ENCODE peak calls at places on chromosomes 12 and 14, in eight cellular contexts. M is GM12891, B is sigmoid colon, K is transverse colon, H is GM23338, F is spleen, P is endothelial cell of umbilical vein, D is SK-N-SH. R is an unnamed sample.

GRCh38 chr12:41684997-41685396 is 459.7 kb downstream of the GXYLT1 start:
- DNase-seq in K (no peak), F (no peak), H (no peak), P (no peak), D (no peak), B (no peak), M (no peak), R (no peak)

GRCh38 chr12:118059645-118060275 is 1.2 kb downstream of the WSB2 start:
- DNase-seq in P (peak), F (no peak), D (no peak), H (peak), M (no peak), B (no peak), K (no peak), R (no peak)

GRCh38 chr12:83074495-83074894 is 387.8 kb downstream of the TMTC2 start:
- DNase-seq in F (no peak), B (no peak), D (no peak), P (no peak), K (no peak), M (no peak), H (no peak), R (no peak)

GRCh38 chr14:49173765-49174373 is 412.3 kb downstream of the RPS29 start:
- DNase-seq in B (no peak), H (peak), P (peak), K (peak), M (peak), D (peak), F (no peak), R (peak)

GRCh38 chr12:32365473-32366064 is 33.8 kb upstream of the FGD4 start:
- DNase-seq in K (peak), F (no peak), D (peak), H (peak), B (no peak), P (peak), M (peak), R (peak)

GRCh38 chr14:105487449-105487985 is 831 bp downstream of the CRIP1 start:
- DNase-seq in P (no peak), D (no peak), B (no peak), M (no peak), F (peak), K (peak), H (no peak), R (peak)

GRCh38 chr14:75182820-75183219 is 6.4 kb upstream of the TMED10 start:
- DNase-seq in H (no peak), K (no peak), D (no peak), P (no peak), B (no peak), M (no peak), F (no peak), R (no peak)

GRCh38 chr14:78202976-78203375 is 32.8 kb downstream of the NRXN3 start:
- DNase-seq in P (no peak), M (no peak), F (no peak), B (no peak), H (no peak), D (peak), K (no peak), R (no peak)

GRCh38 chr14:24145700-24146621 is at the start of gene PSME2:
- DNase-seq in D (no peak), H (no peak), K (no peak), P (peak), F (no peak), M (no peak), B (no peak), R (no peak)

GRCh38 chr14:71702799-71703198 is 229.4 kb upstream of the RGS6 start:
- DNase-seq in M (no peak), B (no peak), F (no peak), D (no peak), P (peak), H (no peak), K (no peak), R (no peak)

GRCh38 chr12:9796346-9796745 is 30.9 kb upstream of the KLRF1 start:
- DNase-seq in P (no peak), H (no peak), D (no peak), M (no peak), K (no peak), F (no peak), B (no peak), R (no peak)

GRCh38 chr14:56816575-56817391 is 6.5 kb upstream of the OTX2 start:
- DNase-seq in K (no peak), H (peak), M (no peak), P (no peak), B (no peak), D (no peak), F (no peak), R (no peak)

GRCh38 chr12:78209851-78210493 is 379.3 kb downstream of the NAV3 start:
- DNase-seq in D (no peak), K (no peak), M (no peak), B (no peak), F (no peak), P (no peak), H (no peak), R (no peak)

GRCh38 chr14:63323148-63323547 is 4.4 kb upstream of the GPHB5 start:
- DNase-seq in M (no peak), H (peak), B (no peak), K (no peak), D (no peak), F (no peak), P (peak), R (no peak)

GRCh38 chr12:87995581-87996178 is 33.5 kb downstream of the C12orf50 start:
- DNase-seq in H (peak), M (peak), K (peak), D (peak), P (peak), F (no peak), B (no peak), R (peak)

GRCh38 chr14:104556256-104557021 is 23.1 kb upstream of the C14orf180 start:
- DNase-seq in P (no peak), D (no peak), H (no peak), B (peak), M (no peak), F (peak), K (peak), R (no peak)

GRCh38 chr12:46891306-46891705 is 65.5 kb upstream of the SLC38A4 start:
- DNase-seq in F (no peak), D (no peak), M (no peak), P (no peak), B (no peak), K (no peak), H (no peak), R (no peak)

GRCh38 chr12:83954939-83955601 is 957.5 kb downstream of the SLC6A15 start:
- DNase-seq in F (no peak), P (no peak), M (no peak), B (no peak), H (peak), D (no peak), K (no peak), R (no peak)

GRCh38 chr12:79661629-79662028 is 29.1 kb downstream of the PAWR start:
- DNase-seq in M (no peak), P (no peak), H (no peak), B (no peak), K (no peak), D (no peak), F (no peak), R (no peak)

GRCh38 chr12:88896958-88897357 is 316.7 kb upstream of the KITLG start:
- DNase-seq in K (no peak), P (peak), M (no peak), H (no peak), B (no peak), F (no peak), D (no peak), R (no peak)

GRCh38 chr12:103166949-103167348 is 209.5 kb downstream of the ASCL1 start:
- DNase-seq in K (no peak), M (no peak), B (no peak), H (no peak), D (no peak), F (no peak), P (no peak), R (no peak)

GRCh38 chr14:94701854-94702370 is 68.0 kb downstream of the GSC start:
- DNase-seq in B (no peak), H (no peak), D (no peak), K (no peak), M (no peak), P (no peak), F (no peak), R (no peak)

GRCh38 chr12:106498056-106498455 is 84.7 kb upstream of the RFX4 start:
- DNase-seq in B (no peak), P (peak), M (no peak), D (no peak), F (no peak), K (no peak), H (no peak), R (no peak)

GRCh38 chr12:131979606-131980005 is 29.9 kb downstream of the EP400 start:
- DNase-seq in D (no peak), F (no peak), M (no peak), B (no peak), K (no peak), P (no peak), H (no peak), R (no peak)

GRCh38 chr12:85963322-85963721 is 89.2 kb downstream of the NTS start:
- DNase-seq in P (no peak), H (no peak), D (no peak), B (no peak), F (no peak), K (no peak), M (no peak), R (no peak)

GRCh38 chr12:58529897-58530296 is 390.4 kb downstream of the LRIG3 start:
- DNase-seq in M (no peak), H (no peak), P (no peak), K (no peak), B (no peak), F (no peak), D (no peak), R (no peak)

GRCh38 chr12:4251228-4251891 is 22.2 kb upstream of the CCND2 start:
- DNase-seq in B (no peak), D (no peak), P (no peak), K (no peak), M (no peak), F (no peak), H (no peak), R (no peak)

GRCh38 chr14:89399594-89400068 is 17.4 kb downstream of the FOXN3 start:
- DNase-seq in M (no peak), F (no peak), H (peak), K (no peak), P (peak), D (peak), B (peak), R (no peak)

GRCh38 chr12:78146365-78146772 is 315.7 kb downstream of the NAV3 start:
- DNase-seq in P (peak), B (no peak), M (no peak), D (peak), H (peak), F (no peak), K (no peak), R (no peak)

GRCh38 chr12:99670635-99671034 is 23.1 kb downstream of the GARIN6 start:
- DNase-seq in B (no peak), M (no peak), P (no peak), H (peak), D (no peak), K (no peak), F (no peak), R (no peak)

GRCh38 chr14:60116181-60116580 is 24.5 kb downstream of the PCNX4 start:
- DNase-seq in H (no peak), B (no peak), F (no peak), P (no peak), M (no peak), K (no peak), D (no peak), R (no peak)

GRCh38 chr12:2054091-2055018 is 1.6 kb downstream of the CACNA1C start:
- DNase-seq in K (no peak), D (peak), F (no peak), P (no peak), B (peak), H (peak), M (no peak), R (no peak)

GRCh38 chr12:20150835-20151234 is 217.5 kb upstream of the PDE3A start:
- DNase-seq in D (peak), F (no peak), M (no peak), B (no peak), K (no peak), P (peak), H (no peak), R (no peak)

GRCh38 chr12:26821212-26821701 is 11.7 kb downstream of the ITPR2 start:
- DNase-seq in M (no peak), H (no peak), K (no peak), D (no peak), F (no peak), P (peak), B (no peak), R (no peak)

GRCh38 chr14:76964695-76965094 is 63.8 kb downstream of the IRF2BPL start:
- DNase-seq in H (no peak), B (no peak), M (no peak), K (no peak), F (no peak), P (no peak), D (no peak), R (no peak)

GRCh38 chr14:76958975-76959710 is 69.4 kb downstream of the IRF2BPL start:
- DNase-seq in D (peak), K (no peak), P (peak), F (no peak), M (no peak), H (no peak), B (peak), R (no peak)

GRCh38 chr14:76963366-76963765 is 65.1 kb downstream of the IRF2BPL start:
- DNase-seq in D (no peak), P (no peak), H (no peak), B (no peak), K (no peak), M (no peak), F (no peak), R (no peak)

GRCh38 chr14:76962303-76962660 is 66.2 kb downstream of the IRF2BPL start:
- DNase-seq in D (no peak), M (no peak), H (no peak), F (peak), P (no peak), B (no peak), K (no peak), R (no peak)

GRCh38 chr14:76961631-76962302 is 66.7 kb downstream of the IRF2BPL start:
- DNase-seq in M (peak), F (peak), B (peak), D (no peak), P (peak), H (peak), K (peak), R (peak)
- TF ChIP-seq POLR2AphosphoS5 in M (peak), F (peak), B (peak), D (no peak), P (peak), H (peak), K (peak), R (peak)

DNA sequence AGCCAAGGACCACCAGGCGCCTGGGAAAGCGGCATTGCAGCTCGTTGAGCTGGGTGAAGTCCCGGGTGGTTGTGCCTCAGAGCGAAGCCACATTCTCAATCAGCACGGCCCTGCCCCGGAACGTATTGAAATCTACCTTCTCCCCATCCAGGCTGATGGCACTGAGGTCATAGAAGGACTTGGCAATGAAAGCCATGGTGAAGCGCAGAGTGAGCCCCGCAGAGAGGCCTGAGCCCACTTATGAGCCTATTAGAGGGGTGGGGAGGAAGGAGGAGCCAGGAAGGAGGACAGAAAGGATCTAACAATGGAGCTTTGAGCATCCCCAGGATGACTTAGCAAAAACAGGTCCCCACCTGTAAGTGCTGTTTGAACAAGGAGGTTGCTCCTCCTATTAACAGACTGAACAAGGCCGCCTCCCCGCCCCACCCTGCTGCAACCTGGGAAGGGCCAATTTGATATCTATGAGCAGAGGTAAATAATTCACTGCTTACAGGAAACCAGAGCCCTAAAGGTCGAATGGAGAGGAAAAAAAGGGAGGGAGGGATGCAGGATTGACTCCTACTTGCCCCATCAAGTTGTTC is at the start of gene GPX2:
- DNase-seq in H (no peak), P (no peak), D (no peak), K (peak), B (no peak), M (no peak), F (peak), R (peak)
- TF ChIP-seq POLR2AphosphoS5 in H (no peak), P (no peak), D (no peak), K (peak), B (no peak), M (no peak), F (no peak), R (no peak)

GRCh38 chr14:68975667-68976066 is 3.4 kb downstream of the ACTN1 start:
- DNase-seq in M (no peak), P (peak), D (no peak), H (no peak), K (no peak), F (no peak), B (peak), R (no peak)

GRCh38 chr14:68974759-68975347 is 4.2 kb downstream of the ACTN1 start:
- DNase-seq in P (no peak), K (no peak), D (no peak), M (no peak), B (peak), F (no peak), H (no peak), R (no peak)

GRCh38 chr14:68977741-68978549 is 1.2 kb downstream of the ACTN1 start:
- DNase-seq in H (peak), K (peak), F (peak), M (peak), P (peak), B (peak), D (peak), R (peak)

GRCh38 chr14:68977137-68977740 is 1.9 kb downstream of the ACTN1 start:
- DNase-seq in F (peak), K (no peak), B (no peak), P (no peak), D (peak), M (no peak), H (no peak), R (no peak)

GRCh38 chr14:68976160-68977067 is 2.7 kb downstream of the ACTN1 start:
- DNase-seq in P (peak), D (peak), K (peak), B (peak), H (no peak), F (peak), M (no peak), R (no peak)
- TF ChIP-seq POLR2AphosphoS5 in P (no peak), D (no peak), K (peak), B (peak), H (no peak), F (no peak), M (no peak), R (peak)

GRCh38 chr14:92464716-92465115 is 48.9 kb upstream of the RIN3 start:
- DNase-seq in P (no peak), D (no peak), H (no peak), F (peak), K (no peak), B (peak), M (no peak), R (no peak)
- TF ChIP-seq POLR2AphosphoS5 in P (no peak), D (no peak), H (no peak), F (no peak), K (no peak), B (no peak), M (no peak), R (no peak)

DNA sequence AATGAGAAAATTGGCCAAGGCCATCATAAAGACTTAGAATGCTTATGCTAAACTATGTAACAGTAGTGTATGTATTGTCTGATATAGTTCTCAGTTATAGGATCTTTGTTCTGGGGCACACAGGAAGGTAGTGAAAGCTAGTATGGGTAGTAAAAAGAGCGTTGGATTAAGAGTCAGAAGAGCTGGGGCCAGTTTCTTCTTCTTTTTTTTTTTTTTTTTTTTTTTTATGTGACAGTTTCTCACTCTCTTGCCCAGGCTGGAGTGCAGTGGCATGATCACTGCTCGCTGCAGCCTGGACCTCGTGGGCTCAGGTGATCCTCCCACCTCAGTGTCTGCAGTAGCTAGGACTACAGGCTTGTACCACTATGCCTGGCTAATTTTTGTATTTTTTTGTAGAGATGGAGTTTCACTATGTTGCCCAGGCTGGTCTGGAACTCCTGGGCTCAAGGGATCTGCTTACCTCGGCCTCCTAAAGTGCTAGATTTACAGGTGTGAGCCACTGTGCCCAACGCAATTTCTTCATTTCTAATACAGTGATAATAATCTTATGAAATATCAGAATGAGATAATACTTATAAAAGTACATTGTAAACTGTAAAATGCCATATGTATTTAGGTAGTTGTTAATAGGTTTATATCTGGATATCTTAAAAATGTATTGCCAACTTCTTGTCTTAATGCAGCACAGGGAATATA is 7.4 kb downstream of the MDM2 start:
- DNase-seq in D (no peak), F (no peak), K (no peak), B (no peak), P (no peak), H (no peak), M (no peak), R (no peak)
- TF ChIP-seq POLR2AphosphoS5 in D (no peak), F (no peak), K (no peak), B (no peak), P (peak), H (no peak), M (no peak), R (no peak)

GRCh38 chr14:77076118-77076631 is 21.9 kb upstream of the CIPC start:
- DNase-seq in D (no peak), H (peak), P (peak), F (no peak), K (peak), M (no peak), B (peak), R (peak)
- TF ChIP-seq POLR2AphosphoS5 in D (no peak), H (no peak), P (peak), F (peak), K (no peak), M (no peak), B (peak), R (peak)

DNA sequence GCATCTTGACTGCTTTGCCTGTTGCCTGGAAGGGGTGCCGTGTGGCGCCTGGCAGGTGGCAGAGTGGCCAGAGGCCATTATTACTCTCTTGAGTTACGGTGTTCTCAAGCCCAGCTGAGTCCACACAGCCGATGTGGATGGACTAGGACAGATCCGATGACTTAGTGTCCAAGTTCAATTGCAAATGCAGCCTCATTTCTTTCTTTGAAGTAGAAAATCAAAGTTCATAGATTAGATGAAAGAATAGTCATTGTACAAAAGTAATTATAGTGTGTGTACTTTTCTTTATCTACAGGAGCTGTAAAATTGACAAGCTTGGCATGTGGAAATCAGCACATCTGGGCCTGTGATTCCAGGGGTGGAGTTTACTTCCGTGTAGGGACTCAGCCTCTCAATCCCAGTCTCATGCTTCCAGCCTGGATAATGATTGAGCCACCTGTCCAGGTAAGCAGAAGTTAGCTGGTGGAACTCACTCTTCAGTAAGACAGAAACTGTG is 44.7 kb downstream of the ANKRD9 start:
- DNase-seq in K (peak), P (no peak), H (no peak), M (no peak), D (no peak), F (peak), B (no peak), R (peak)
- TF ChIP-seq POLR2AphosphoS5 in K (no peak), P (no peak), H (no peak), M (no peak), D (no peak), F (no peak), B (no peak), R (peak)

R was measured in stomach.